ENCODE peak calls at places on chromosomes 13 and 19, in six cellular contexts. I is right cardiac atrium; E is esophagus muscularis mucosa; Z is body of pancreas; T is CD8-positive, alpha-beta memory T cell; N is SK-N-SH. V is an unnamed sample.

GRCh38 chr19:35211545-35212230 is 16.9 kb downstream of the FAM187B start:
- DNase-seq in I (peak), E (peak), Z (peak), T (peak), N (no peak), V (no peak)

GRCh38 chr13:80753951-80754350 is 413.0 kb upstream of the SPRY2 start:
- DNase-seq in I (no peak), E (no peak), Z (no peak), T (no peak), N (no peak), V (no peak)

GRCh38 chr13:85816413-85816812 is 17.2 kb upstream of the SLITRK6 start:
- DNase-seq in I (no peak), E (no peak), Z (no peak), T (no peak), N (no peak), V (no peak)

GRCh38 chr19:16529466-16530144 is 12.6 kb downstream of the CHERP start:
- DNase-seq in I (no peak), E (no peak), Z (no peak), T (no peak), N (no peak), V (no peak)

GRCh38 chr13:113916330-113916815 is 52.5 kb upstream of the GAS6 start:
- DNase-seq in I (no peak), E (peak), Z (no peak), T (no peak), N (no peak), V (peak)

GRCh38 chr13:51769455-51770127 is 34.4 kb downstream of the DHRS12 start:
- DNase-seq in I (peak), E (peak), Z (peak), T (no peak), N (peak), V (no peak)

GRCh38 chr19:18204394-18205179 is 745 bp upstream of the RAB3A start:
- DNase-seq in I (no peak), E (no peak), Z (no peak), T (no peak), N (peak), V (no peak)

GRCh38 chr19:21256722-21257121 is 72.5 kb downstream of the ZNF708 start:
- DNase-seq in I (no peak), E (no peak), Z (no peak), T (no peak), N (peak), V (peak)

GRCh38 chr13:74073231-74073630 is 61.0 kb downstream of the KLF12 start:
- DNase-seq in I (no peak), E (no peak), Z (no peak), T (no peak), N (no peak), V (no peak)

GRCh38 chr19:48529156-48529555 is 17.5 kb upstream of the LMTK3 start:
- DNase-seq in I (no peak), E (no peak), Z (no peak), T (no peak), N (no peak), V (no peak)

GRCh38 chr19:35949131-35949530 is 13.0 kb downstream of the LRFN3 start:
- DNase-seq in I (no peak), E (no peak), Z (no peak), T (no peak), N (no peak), V (no peak)

GRCh38 chr13:25679154-25679553 is 307.4 kb downstream of the ATP8A2 start:
- DNase-seq in I (no peak), E (no peak), Z (no peak), T (no peak), N (no peak), V (no peak)

GRCh38 chr13:108495686-108496363 is 133.6 kb upstream of the MYO16 start:
- DNase-seq in I (no peak), E (no peak), Z (no peak), T (no peak), N (peak), V (no peak)

GRCh38 chr19:10871711-10872550 is 578 bp downstream of the CARM1 start:
- DNase-seq in I (peak), E (no peak), Z (peak), T (no peak), N (peak), V (no peak)

GRCh38 chr13:97945342-97945741 is 8.1 kb upstream of the IPO5 start:
- DNase-seq in I (no peak), E (no peak), Z (no peak), T (no peak), N (no peak), V (no peak)

GRCh38 chr19:8233370-8233769 is 24.2 kb downstream of the CERS4 start:
- DNase-seq in I (no peak), E (no peak), Z (no peak), T (no peak), N (no peak), V (no peak)

GRCh38 chr19:18456974-18457373 is 19.0 kb upstream of the ISYNA1 start:
- DNase-seq in I (peak), E (no peak), Z (no peak), T (no peak), N (no peak), V (no peak)

GRCh38 chr19:10112037-10112751 is 701 bp downstream of the P2RY11 start:
- DNase-seq in I (peak), E (no peak), Z (no peak), T (peak), N (peak), V (no peak)

GRCh38 chr13:49300716-49301589 is 53.2 kb downstream of the CDADC1 start:
- DNase-seq in I (peak), E (no peak), Z (peak), T (peak), N (peak), V (peak)

GRCh38 chr19:50909240-50910070 is 1.7 kb downstream of the KLK4 start:
- DNase-seq in I (peak), E (no peak), Z (peak), T (no peak), N (peak), V (no peak)

GRCh38 chr13:66492479-66492878 is 737.7 kb downstream of the PCDH9 start:
- DNase-seq in I (no peak), E (no peak), Z (no peak), T (no peak), N (peak), V (no peak)

GRCh38 chr13:97225533-97225932 is 3.4 kb downstream of the MBNL2 start:
- DNase-seq in I (no peak), E (no peak), Z (no peak), T (no peak), N (no peak), V (no peak)

GRCh38 chr13:95301135-95301946 is at the start of gene ABCC4:
- DNase-seq in I (peak), E (no peak), Z (peak), T (peak), N (peak), V (no peak)

GRCh38 chr19:10760268-10760944 is 42.5 kb downstream of the DNM2 start:
- DNase-seq in I (no peak), E (no peak), Z (no peak), T (peak), N (no peak), V (no peak)

GRCh38 chr13:95315752-95316151 is 14.5 kb upstream of the ABCC4 start:
- DNase-seq in I (no peak), E (no peak), Z (no peak), T (no peak), N (no peak), V (no peak)

GRCh38 chr13:42049454-42049780 is 969 bp downstream of the DGKH start:
- DNase-seq in I (no peak), E (no peak), Z (no peak), T (no peak), N (no peak), V (no peak)

GRCh38 chr13:75258159-75258782 is 223.7 kb downstream of the TBC1D4 start:
- DNase-seq in I (no peak), E (peak), Z (no peak), T (no peak), N (peak), V (no peak)

GRCh38 chr19:4012975-4013634 is 5.6 kb downstream of the PIAS4 start:
- DNase-seq in I (no peak), E (no peak), Z (no peak), T (no peak), N (peak), V (no peak)

GRCh38 chr19:6654347-6655310 is 15.3 kb downstream of the TNFSF14 start:
- DNase-seq in I (no peak), E (no peak), Z (no peak), T (peak), N (no peak), V (no peak)

GRCh38 chr13:76289558-76289957 is 596.6 kb downstream of the KCTD12 start:
- DNase-seq in I (no peak), E (no peak), Z (no peak), T (no peak), N (no peak), V (no peak)

GRCh38 chr19:33267706-33268105 is 34.6 kb downstream of the CEBPA start:
- DNase-seq in I (peak), E (no peak), Z (no peak), T (no peak), N (no peak), V (no peak)

GRCh38 chr19:37907735-37908066 is 693 bp downstream of the SIPA1L3 start:
- DNase-seq in I (no peak), E (no peak), Z (no peak), T (no peak), N (no peak), V (no peak)
- H3K27ac ChIP-seq in I (no peak), E (peak), Z (no peak), T (peak), N (peak), V (no peak)

GRCh38 chr19:47257411-47258169 is 1.3 kb downstream of the CCDC9 start:
- DNase-seq in I (no peak), E (no peak), Z (no peak), T (no peak), N (no peak), V (no peak)
- H3K27ac ChIP-seq in I (peak), E (peak), Z (peak), T (peak), N (peak), V (peak)

GRCh38 chr19:15330801-15331418 is 1.4 kb downstream of the BRD4 start:
- DNase-seq in I (peak), E (no peak), Z (peak), T (peak), N (peak), V (no peak)

GRCh38 chr19:15328312-15328711 is 4.0 kb downstream of the BRD4 start:
- DNase-seq in I (peak), E (no peak), Z (no peak), T (no peak), N (no peak), V (no peak)

GRCh38 chr19:15331419-15332310 is 674 bp downstream of the BRD4 start:
- DNase-seq in I (peak), E (no peak), Z (peak), T (peak), N (peak), V (no peak)

GRCh38 chr19:15337202-15337601 is 4.9 kb upstream of the BRD4 start:
- DNase-seq in I (no peak), E (no peak), Z (no peak), T (no peak), N (no peak), V (no peak)

GRCh38 chr19:15332311-15332996 is at the start of gene BRD4:
- DNase-seq in I (peak), E (no peak), Z (peak), T (peak), N (peak), V (no peak)
- H3K27ac ChIP-seq in I (peak), E (peak), Z (peak), T (peak), N (peak), V (peak)

GRCh38 chr19:30115947-30116346 is 173.9 kb downstream of the URI1 start:
- DNase-seq in I (no peak), E (no peak), Z (no peak), T (no peak), N (no peak), V (no peak)
- H3K27ac ChIP-seq in I (no peak), E (no peak), Z (no peak), T (no peak), N (no peak), V (no peak)

DNA sequence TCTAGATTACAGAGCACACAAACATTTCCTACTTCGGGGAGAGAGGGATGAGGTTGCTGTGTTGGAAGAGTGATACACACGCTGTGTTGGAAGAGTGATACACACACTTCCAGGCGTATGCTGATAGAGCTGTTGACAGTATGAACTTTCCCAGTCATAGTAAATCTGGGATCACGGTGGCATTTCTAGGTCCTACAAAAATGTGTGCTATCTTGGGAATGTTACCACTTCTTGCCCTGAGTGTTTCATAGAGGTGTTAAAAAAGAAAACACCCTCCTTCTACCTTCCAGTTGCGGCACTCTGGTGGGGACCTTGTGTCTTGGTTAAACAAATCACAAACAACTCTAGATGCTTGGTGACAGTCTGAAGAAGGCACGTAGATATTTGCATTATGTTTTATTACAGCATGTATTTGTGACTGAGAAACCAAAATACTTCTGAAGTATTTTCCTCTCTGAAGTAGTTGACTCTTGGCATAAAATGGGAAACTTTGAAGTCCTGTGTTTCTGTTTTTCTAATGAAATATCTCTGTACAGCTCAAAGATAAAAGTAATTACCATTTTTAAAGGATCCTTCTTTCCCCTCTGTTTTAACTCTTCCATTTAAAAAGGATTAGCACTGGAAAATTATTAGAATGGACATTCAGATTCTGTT is 52.5 kb downstream of the ARHGAP35 start:
- DNase-seq in I (no peak), E (no peak), Z (no peak), T (no peak), N (no peak), V (no peak)
- H3K27ac ChIP-seq in I (peak), E (peak), Z (no peak), T (no peak), N (peak), V (peak)

GRCh38 chr19:14410054-14410774 is 8.9 kb downstream of the DDX39A start:
- DNase-seq in I (no peak), E (no peak), Z (no peak), T (peak), N (no peak), V (no peak)
- H3K27ac ChIP-seq in I (no peak), E (no peak), Z (no peak), T (peak), N (no peak), V (no peak)

DNA sequence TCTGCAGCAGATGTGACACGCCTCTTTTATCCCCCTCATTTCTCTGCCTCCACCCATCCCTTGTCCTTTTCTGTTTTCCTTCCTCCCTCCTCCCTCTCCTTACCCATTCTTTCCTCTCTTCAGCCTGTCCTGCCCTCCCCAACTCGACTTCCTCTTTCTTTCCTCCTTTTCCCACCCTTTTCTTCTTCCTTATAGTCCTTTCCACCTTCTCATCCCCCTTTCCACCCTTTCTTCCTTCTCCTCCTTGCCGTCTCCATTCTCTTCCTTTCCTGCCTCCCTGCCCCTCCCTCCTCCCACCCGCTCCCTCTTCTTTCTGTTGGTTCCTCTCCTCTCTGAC is 688 bp upstream of the ZNF71 start:
- DNase-seq in I (no peak), E (no peak), Z (no peak), T (no peak), N (no peak), V (no peak)
- H3K27ac ChIP-seq in I (no peak), E (peak), Z (no peak), T (no peak), N (no peak), V (no peak)

GRCh38 chr19:802497-802887 is 5.2 kb downstream of the PTBP1 start:
- DNase-seq in I (no peak), E (no peak), Z (no peak), T (no peak), N (no peak), V (no peak)
- H3K27ac ChIP-seq in I (no peak), E (peak), Z (no peak), T (no peak), N (no peak), V (no peak)

DNA sequence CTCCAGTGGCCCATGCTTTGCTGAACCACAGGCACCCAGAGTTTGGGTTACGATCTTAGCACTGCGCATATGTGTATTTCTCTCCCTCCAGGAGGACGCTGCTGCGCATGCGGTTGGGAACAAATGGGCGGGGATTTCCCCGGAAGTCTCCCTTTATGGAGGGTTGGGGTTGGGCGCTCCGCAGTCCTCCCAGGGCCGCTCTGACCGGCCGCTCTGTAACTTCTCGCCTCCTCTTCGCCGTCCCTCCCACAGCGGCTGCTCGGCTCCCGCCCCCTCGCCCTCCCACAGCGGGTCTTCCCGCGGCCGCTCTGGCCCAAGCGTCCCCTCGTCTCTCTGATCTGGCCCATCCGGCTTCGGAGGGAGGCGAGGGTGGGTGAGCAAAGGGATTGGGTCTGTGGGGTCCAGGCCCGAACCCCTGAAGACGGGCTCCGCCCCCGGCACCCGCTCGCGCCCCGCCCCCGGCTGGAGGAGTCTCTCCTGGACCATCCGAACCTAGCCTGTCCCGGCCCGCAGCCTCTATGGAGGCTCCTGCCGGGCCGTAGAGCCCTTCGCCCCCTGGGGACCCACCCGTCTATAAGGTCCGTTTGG is at the start of gene MEGF8:
- DNase-seq in I (peak), E (peak), Z (peak), T (peak), N (peak), V (peak)
- H3K27ac ChIP-seq in I (peak), E (peak), Z (peak), T (peak), N (peak), V (peak)

GRCh38 chr13:24500977-24501376 is 11.6 kb downstream of the PARP4 start:
- DNase-seq in I (no peak), E (no peak), Z (no peak), T (no peak), N (no peak), V (no peak)

GRCh38 chr13:24503376-24503690 is 9.2 kb downstream of the PARP4 start:
- DNase-seq in I (no peak), E (no peak), Z (no peak), T (no peak), N (no peak), V (no peak)

GRCh38 chr13:24505256-24505655 is 7.3 kb downstream of the PARP4 start:
- DNase-seq in I (no peak), E (no peak), Z (no peak), T (no peak), N (no peak), V (no peak)

GRCh38 chr13:24505756-24506155 is 6.8 kb downstream of the PARP4 start:
- DNase-seq in I (peak), E (no peak), Z (no peak), T (no peak), N (no peak), V (no peak)

DNA sequence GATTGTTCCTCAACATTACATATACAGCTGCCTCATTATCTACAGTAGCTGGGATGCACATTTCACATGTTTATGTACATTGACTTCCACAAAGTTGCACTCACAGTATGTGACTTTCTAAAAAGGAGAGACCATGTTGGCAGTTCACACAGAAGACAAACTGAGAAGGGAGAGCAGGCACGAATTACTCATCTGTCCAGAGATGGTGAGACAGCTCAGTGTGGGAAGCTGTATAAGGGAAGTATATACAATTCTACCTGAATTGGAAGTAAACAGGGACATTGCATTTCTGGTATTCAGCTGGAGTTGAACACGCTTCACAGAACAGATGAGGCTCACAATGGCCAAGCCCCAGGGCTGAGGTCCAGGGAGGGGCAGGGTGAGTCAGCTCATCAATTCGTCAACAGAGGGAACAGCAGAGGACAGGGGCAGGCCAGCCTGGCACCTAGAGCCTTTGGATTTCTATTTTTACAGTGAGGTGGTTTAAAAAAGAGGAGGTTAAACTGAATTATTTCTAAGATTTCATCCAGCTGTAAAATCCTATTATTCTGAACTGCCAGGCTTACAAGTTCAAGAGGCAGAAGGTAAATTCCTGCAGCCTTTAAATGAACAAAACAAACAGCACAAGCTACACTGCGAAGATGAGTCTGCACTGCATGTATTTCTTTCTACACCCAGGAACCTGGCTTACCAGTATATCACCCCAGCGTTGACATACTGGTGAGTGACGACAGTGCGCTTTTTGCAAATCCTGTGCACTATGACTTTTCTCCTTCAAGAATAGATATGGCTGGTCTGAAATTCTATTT is 9.8 kb downstream of the PARP4 start:
- DNase-seq in I (peak), E (no peak), Z (no peak), T (no peak), N (no peak), V (peak)
- H3K27ac ChIP-seq in I (peak), E (no peak), Z (no peak), T (no peak), N (peak), V (peak)

V was measured in epithelial cell of prostate.